ENCODE peak calls at places on chromosome 5, in nine cellular contexts. One of them, this sample, is unnamed.

GRCh38 chr5:87588316-87588715 is 175.6 kb upstream of the CCNH start:
- DNase-seq in A673: no peak
- DNase-seq in progenitor cell of endocrine pancreas: no peak
- DNase-seq in RWPE1: no peak
- DNase-seq in astrocyte of the cerebellum: no peak
- DNase-seq in lower leg skin: no peak
- DNase-seq in heart right ventricle: no peak
- DNase-seq in GM12865: no peak
- DNase-seq in HFFc6: no peak
- DNase-seq in this sample: no peak

GRCh38 chr5:56620903-56621680 is 194.3 kb upstream of the MAP3K1 start:
- DNase-seq in lower leg skin: no peak
- DNase-seq in GM12865: no peak
- DNase-seq in A673: no peak
- DNase-seq in progenitor cell of endocrine pancreas: no peak
- DNase-seq in astrocyte of the cerebellum: no peak
- DNase-seq in RWPE1: no peak
- DNase-seq in heart right ventricle: no peak
- DNase-seq in HFFc6: no peak
- DNase-seq in this sample: no peak

GRCh38 chr5:149002761-149003689 is 59.8 kb downstream of the SH3TC2 start:
- DNase-seq in A673: no peak
- DNase-seq in heart right ventricle: no peak
- DNase-seq in RWPE1: peak
- DNase-seq in lower leg skin: no peak
- DNase-seq in HFFc6: peak
- DNase-seq in progenitor cell of endocrine pancreas: no peak
- DNase-seq in GM12865: no peak
- DNase-seq in astrocyte of the cerebellum: no peak
- DNase-seq in this sample: no peak

GRCh38 chr5:94893404-94894145 is 275.1 kb downstream of the SLF1 start:
- DNase-seq in GM12865: peak
- DNase-seq in astrocyte of the cerebellum: no peak
- DNase-seq in HFFc6: peak
- DNase-seq in RWPE1: no peak
- DNase-seq in heart right ventricle: no peak
- DNase-seq in progenitor cell of endocrine pancreas: no peak
- DNase-seq in A673: peak
- DNase-seq in lower leg skin: no peak
- DNase-seq in this sample: no peak

GRCh38 chr5:33317271-33317670 is 123.5 kb upstream of the TARS1 start:
- DNase-seq in RWPE1: no peak
- DNase-seq in astrocyte of the cerebellum: no peak
- DNase-seq in lower leg skin: no peak
- DNase-seq in A673: peak
- DNase-seq in progenitor cell of endocrine pancreas: no peak
- DNase-seq in heart right ventricle: no peak
- DNase-seq in HFFc6: no peak
- DNase-seq in GM12865: no peak
- DNase-seq in this sample: no peak

GRCh38 chr5:86917117-86917579 is 299.4 kb downstream of the COX7C start:
- DNase-seq in lower leg skin: no peak
- DNase-seq in GM12865: peak
- DNase-seq in progenitor cell of endocrine pancreas: no peak
- DNase-seq in RWPE1: peak
- DNase-seq in astrocyte of the cerebellum: peak
- DNase-seq in HFFc6: peak
- DNase-seq in heart right ventricle: peak
- DNase-seq in A673: peak
- DNase-seq in this sample: peak

GRCh38 chr5:4116834-4117233 is 521.2 kb downstream of the IRX1 start:
- DNase-seq in lower leg skin: no peak
- DNase-seq in A673: no peak
- DNase-seq in RWPE1: no peak
- DNase-seq in astrocyte of the cerebellum: no peak
- DNase-seq in GM12865: no peak
- DNase-seq in heart right ventricle: no peak
- DNase-seq in progenitor cell of endocrine pancreas: no peak
- DNase-seq in HFFc6: no peak
- DNase-seq in this sample: no peak

GRCh38 chr5:34827594-34828506 is 11.1 kb upstream of the TTC23L start:
- DNase-seq in astrocyte of the cerebellum: no peak
- DNase-seq in lower leg skin: no peak
- DNase-seq in progenitor cell of endocrine pancreas: no peak
- DNase-seq in heart right ventricle: no peak
- DNase-seq in HFFc6: no peak
- DNase-seq in RWPE1: no peak
- DNase-seq in GM12865: no peak
- DNase-seq in A673: no peak
- DNase-seq in this sample: no peak

GRCh38 chr5:134149571-134150303 is 27.0 kb downstream of the SKP1 start:
- DNase-seq in heart right ventricle: no peak
- DNase-seq in astrocyte of the cerebellum: no peak
- DNase-seq in A673: no peak
- DNase-seq in RWPE1: no peak
- DNase-seq in HFFc6: no peak
- DNase-seq in progenitor cell of endocrine pancreas: no peak
- DNase-seq in lower leg skin: no peak
- DNase-seq in GM12865: no peak
- DNase-seq in this sample: no peak

GRCh38 chr5:78757269-78758053 is 108.9 kb upstream of the LHFPL2 start:
- DNase-seq in A673: peak
- DNase-seq in progenitor cell of endocrine pancreas: no peak
- DNase-seq in HFFc6: peak
- DNase-seq in RWPE1: no peak
- DNase-seq in lower leg skin: no peak
- DNase-seq in heart right ventricle: no peak
- DNase-seq in GM12865: peak
- DNase-seq in astrocyte of the cerebellum: peak
- DNase-seq in this sample: peak

GRCh38 chr5:137336565-137337120 is 162.5 kb downstream of the SPOCK1 start:
- DNase-seq in lower leg skin: no peak
- DNase-seq in GM12865: no peak
- DNase-seq in heart right ventricle: no peak
- DNase-seq in astrocyte of the cerebellum: no peak
- DNase-seq in progenitor cell of endocrine pancreas: no peak
- DNase-seq in A673: no peak
- DNase-seq in HFFc6: no peak
- DNase-seq in RWPE1: no peak
- DNase-seq in this sample: no peak

GRCh38 chr5:54659651-54660050 is 142.1 kb downstream of the SNX18 start:
- DNase-seq in A673: no peak
- DNase-seq in GM12865: no peak
- DNase-seq in heart right ventricle: no peak
- DNase-seq in RWPE1: no peak
- DNase-seq in lower leg skin: no peak
- DNase-seq in HFFc6: peak
- DNase-seq in astrocyte of the cerebellum: no peak
- DNase-seq in progenitor cell of endocrine pancreas: no peak
- DNase-seq in this sample: no peak

GRCh38 chr5:149605998-149606721 is 24.9 kb downstream of the ARHGEF37 start:
- DNase-seq in astrocyte of the cerebellum: no peak
- DNase-seq in progenitor cell of endocrine pancreas: no peak
- DNase-seq in A673: no peak
- DNase-seq in HFFc6: peak
- DNase-seq in heart right ventricle: no peak
- DNase-seq in GM12865: peak
- DNase-seq in lower leg skin: peak
- DNase-seq in RWPE1: peak
- DNase-seq in this sample: peak

GRCh38 chr5:55037046-55037771 is 13.2 kb downstream of the GZMK start:
- DNase-seq in GM12865: peak
- DNase-seq in progenitor cell of endocrine pancreas: no peak
- DNase-seq in HFFc6: peak
- DNase-seq in A673: no peak
- DNase-seq in RWPE1: no peak
- DNase-seq in heart right ventricle: no peak
- DNase-seq in lower leg skin: no peak
- DNase-seq in astrocyte of the cerebellum: no peak
- DNase-seq in this sample: no peak

GRCh38 chr5:60604771-60605170 is 95.2 kb downstream of the DEPDC1B start:
- DNase-seq in HFFc6: no peak
- DNase-seq in GM12865: no peak
- DNase-seq in RWPE1: no peak
- DNase-seq in heart right ventricle: no peak
- DNase-seq in A673: peak
- DNase-seq in astrocyte of the cerebellum: no peak
- DNase-seq in lower leg skin: no peak
- DNase-seq in progenitor cell of endocrine pancreas: no peak
- DNase-seq in this sample: no peak

GRCh38 chr5:108380531-108381021 is 1.3 kb downstream of the FBXL17 start:
- DNase-seq in astrocyte of the cerebellum: no peak
- DNase-seq in progenitor cell of endocrine pancreas: peak
- DNase-seq in lower leg skin: no peak
- DNase-seq in A673: peak
- DNase-seq in RWPE1: peak
- DNase-seq in HFFc6: no peak
- DNase-seq in GM12865: peak
- DNase-seq in heart right ventricle: peak
- DNase-seq in this sample: no peak

GRCh38 chr5:179370490-179371122 is 25.3 kb upstream of the ADAMTS2 start:
- DNase-seq in RWPE1: no peak
- DNase-seq in lower leg skin: no peak
- DNase-seq in astrocyte of the cerebellum: no peak
- DNase-seq in HFFc6: no peak
- DNase-seq in progenitor cell of endocrine pancreas: no peak
- DNase-seq in A673: no peak
- DNase-seq in heart right ventricle: no peak
- DNase-seq in GM12865: no peak
- DNase-seq in this sample: no peak

DNA sequence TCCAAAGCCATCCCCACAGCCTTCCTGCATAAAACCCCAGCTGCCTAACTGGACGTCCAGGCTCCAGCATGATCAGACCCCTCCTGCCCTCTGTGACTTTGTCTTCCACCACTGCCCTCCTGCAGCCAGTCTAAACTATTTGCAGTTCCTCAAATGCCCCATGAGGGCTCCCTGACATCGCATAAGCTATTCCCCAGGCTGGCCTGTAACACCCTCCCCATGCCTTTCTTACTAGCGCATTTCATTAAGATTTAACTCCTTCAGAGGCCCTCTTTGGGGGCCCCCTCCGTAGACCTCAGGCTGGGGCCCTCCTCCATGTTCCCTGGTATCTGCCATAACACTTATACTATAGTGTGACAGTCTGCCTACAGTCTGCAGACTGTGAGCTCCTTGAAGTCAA is 15.5 kb upstream of the SMIM23 start:
- DNase-seq in HFFc6: no peak
- DNase-seq in GM12865: no peak
- DNase-seq in lower leg skin: no peak
- DNase-seq in RWPE1: no peak
- DNase-seq in A673: no peak
- DNase-seq in progenitor cell of endocrine pancreas: no peak
- DNase-seq in heart right ventricle: no peak
- DNase-seq in astrocyte of the cerebellum: no peak
- DNase-seq in this sample: no peak
- TF ChIP-seq CTCF in HFFc6: no peak
- TF ChIP-seq CTCF in GM12865: no peak
- TF ChIP-seq CTCF in lower leg skin: no peak
- TF ChIP-seq CTCF in RWPE1: no peak
- TF ChIP-seq CTCF in A673: no peak
- TF ChIP-seq CTCF in progenitor cell of endocrine pancreas: no peak
- TF ChIP-seq CTCF in heart right ventricle: no peak
- TF ChIP-seq CTCF in astrocyte of the cerebellum: no peak
- TF ChIP-seq CTCF in this sample: no peak

GRCh38 chr5:129098488-129099183 is 4.1 kb downstream of the ISOC1 start:
- DNase-seq in GM12865: no peak
- DNase-seq in progenitor cell of endocrine pancreas: no peak
- DNase-seq in astrocyte of the cerebellum: no peak
- DNase-seq in lower leg skin: no peak
- DNase-seq in RWPE1: no peak
- DNase-seq in A673: no peak
- DNase-seq in HFFc6: no peak
- DNase-seq in heart right ventricle: no peak
- DNase-seq in this sample: no peak

GRCh38 chr5:129097498-129098296 is 3.1 kb downstream of the ISOC1 start:
- DNase-seq in lower leg skin: peak
- DNase-seq in astrocyte of the cerebellum: no peak
- DNase-seq in GM12865: no peak
- DNase-seq in A673: no peak
- DNase-seq in RWPE1: no peak
- DNase-seq in HFFc6: no peak
- DNase-seq in progenitor cell of endocrine pancreas: no peak
- DNase-seq in heart right ventricle: no peak
- DNase-seq in this sample: no peak

GRCh38 chr5:129096382-129096991 is 1.9 kb downstream of the ISOC1 start:
- DNase-seq in heart right ventricle: no peak
- DNase-seq in astrocyte of the cerebellum: no peak
- DNase-seq in A673: peak
- DNase-seq in progenitor cell of endocrine pancreas: no peak
- DNase-seq in HFFc6: no peak
- DNase-seq in lower leg skin: no peak
- DNase-seq in GM12865: no peak
- DNase-seq in RWPE1: no peak
- DNase-seq in this sample: no peak

GRCh38 chr5:129094924-129095797 is 612 bp downstream of the ISOC1 start:
- DNase-seq in astrocyte of the cerebellum: no peak
- DNase-seq in RWPE1: peak
- DNase-seq in GM12865: peak
- DNase-seq in progenitor cell of endocrine pancreas: peak
- DNase-seq in heart right ventricle: peak
- DNase-seq in lower leg skin: peak
- DNase-seq in HFFc6: no peak
- DNase-seq in A673: peak
- DNase-seq in this sample: no peak

GRCh38 chr5:129094087-129094923 is at the start of gene ISOC1:
- DNase-seq in RWPE1: peak
- DNase-seq in heart right ventricle: peak
- DNase-seq in astrocyte of the cerebellum: peak
- DNase-seq in A673: peak
- DNase-seq in progenitor cell of endocrine pancreas: peak
- DNase-seq in GM12865: peak
- DNase-seq in lower leg skin: peak
- DNase-seq in HFFc6: peak
- DNase-seq in this sample: peak
- TF ChIP-seq CTCF in RWPE1: no peak
- TF ChIP-seq CTCF in heart right ventricle: no peak
- TF ChIP-seq CTCF in astrocyte of the cerebellum: no peak
- TF ChIP-seq CTCF in A673: no peak
- TF ChIP-seq CTCF in progenitor cell of endocrine pancreas: no peak
- TF ChIP-seq CTCF in GM12865: no peak
- TF ChIP-seq CTCF in lower leg skin: no peak
- TF ChIP-seq CTCF in HFFc6: peak
- TF ChIP-seq CTCF in this sample: no peak

GRCh38 chr5:59445741-59446140 is 447.8 kb downstream of the PDE4D start:
- DNase-seq in HFFc6: no peak
- DNase-seq in progenitor cell of endocrine pancreas: no peak
- DNase-seq in lower leg skin: no peak
- DNase-seq in GM12865: no peak
- DNase-seq in RWPE1: no peak
- DNase-seq in A673: no peak
- DNase-seq in heart right ventricle: no peak
- DNase-seq in astrocyte of the cerebellum: no peak
- DNase-seq in this sample: no peak

GRCh38 chr5:59450245-59450644 is 443.3 kb downstream of the PDE4D start:
- DNase-seq in A673: no peak
- DNase-seq in astrocyte of the cerebellum: no peak
- DNase-seq in GM12865: peak
- DNase-seq in HFFc6: no peak
- DNase-seq in lower leg skin: no peak
- DNase-seq in RWPE1: no peak
- DNase-seq in heart right ventricle: no peak
- DNase-seq in progenitor cell of endocrine pancreas: no peak
- DNase-seq in this sample: no peak
- TF ChIP-seq CTCF in A673: peak
- TF ChIP-seq CTCF in astrocyte of the cerebellum: no peak
- TF ChIP-seq CTCF in GM12865: peak
- TF ChIP-seq CTCF in HFFc6: peak
- TF ChIP-seq CTCF in lower leg skin: no peak
- TF ChIP-seq CTCF in RWPE1: peak
- TF ChIP-seq CTCF in heart right ventricle: no peak
- TF ChIP-seq CTCF in progenitor cell of endocrine pancreas: no peak
- TF ChIP-seq CTCF in this sample: peak

GRCh38 chr5:15383469-15383868 is 116.5 kb upstream of the FBXL7 start:
- DNase-seq in progenitor cell of endocrine pancreas: no peak
- DNase-seq in RWPE1: no peak
- DNase-seq in GM12865: no peak
- DNase-seq in lower leg skin: no peak
- DNase-seq in HFFc6: no peak
- DNase-seq in astrocyte of the cerebellum: no peak
- DNase-seq in A673: peak
- DNase-seq in heart right ventricle: no peak
- DNase-seq in this sample: no peak
- TF ChIP-seq CTCF in progenitor cell of endocrine pancreas: peak
- TF ChIP-seq CTCF in RWPE1: peak
- TF ChIP-seq CTCF in GM12865: peak
- TF ChIP-seq CTCF in lower leg skin: no peak
- TF ChIP-seq CTCF in HFFc6: peak
- TF ChIP-seq CTCF in astrocyte of the cerebellum: peak
- TF ChIP-seq CTCF in A673: peak
- TF ChIP-seq CTCF in heart right ventricle: peak
- TF ChIP-seq CTCF in this sample: peak

This sample was measured in BJ.